ENCODE peak calls at places on chromosome 20, in four cellular contexts. H, Y, T and C are unnamed samples.

GRCh38 chr20:50190251-50191064 is at the start of gene CEBPB:
- DNase-seq in T (peak; percentile 91), Y (peak; percentile 88), H (peak; percentile 90), C (peak; percentile 83)

GRCh38 chr20:18224968-18225568 is 63.3 kb upstream of the ZNF133 start:
- DNase-seq in T (peak; percentile 41), Y (peak; percentile 64), H (no peak), C (no peak)

GRCh38 chr20:15440249-15440820 is 1102.9 kb upstream of the FLRT3 start:
- DNase-seq in T (no peak), H (no peak), Y (no peak), C (no peak)

GRCh38 chr20:49579195-49579594 is 11.3 kb upstream of the PTGIS start:
- DNase-seq in T (no peak), Y (no peak), H (no peak), C (no peak)

GRCh38 chr20:41314386-41314785 is 3.1 kb downstream of the ZHX3 start:
- DNase-seq in T (no peak), Y (no peak), H (no peak), C (no peak)

GRCh38 chr20:38143646-38144554 is 21.2 kb downstream of the TGM2 start:
- DNase-seq in H (no peak), T (peak; percentile 49), Y (peak; percentile 95), C (peak; percentile 52)

GRCh38 chr20:59673998-59674445 is 69.7 kb downstream of the PHACTR3 start:
- DNase-seq in Y (no peak), H (no peak), T (no peak), C (no peak)

GRCh38 chr20:33423141-33423834 is 20.3 kb downstream of the SNTA1 start:
- DNase-seq in T (peak; percentile 90), H (no peak), Y (peak; percentile 68), C (no peak)

GRCh38 chr20:57380081-57380750 is 11.0 kb upstream of the RBM38 start:
- DNase-seq in T (no peak), H (no peak), Y (no peak), C (no peak)

GRCh38 chr20:35768731-35769664 is 2.8 kb upstream of the PHF20 start:
- DNase-seq in H (peak; percentile 96), T (peak; percentile 72), Y (peak; percentile 98), C (peak; percentile 100)

GRCh38 chr20:41058007-41058673 is 29.5 kb downstream of the TOP1 start:
- DNase-seq in T (no peak), Y (peak; percentile 93), H (no peak), C (no peak)

GRCh38 chr20:12207875-12208274 is 290.2 kb downstream of the BTBD3 start:
- DNase-seq in H (no peak), T (peak; percentile 39), Y (peak; percentile 41), C (no peak)

GRCh38 chr20:41692479-41693135 is 74.4 kb upstream of the CHD6 start:
- DNase-seq in H (peak; percentile 73), T (peak; percentile 92), Y (peak; percentile 52), C (peak; percentile 29)

GRCh38 chr20:60266184-60266823 is 308.1 kb downstream of the CDH26 start:
- DNase-seq in Y (no peak), T (no peak), H (no peak), C (no peak)

GRCh38 chr20:62306440-62307187 is 3.8 kb downstream of the ADRM1 start:
- DNase-seq in Y (no peak), T (no peak), H (no peak), C (no peak)

GRCh38 chr20:60984666-60985065 is 267.4 kb upstream of the CDH4 start:
- DNase-seq in T (no peak), H (no peak), Y (no peak), C (no peak)

GRCh38 chr20:39775110-39775509 is 813.0 kb downstream of the DHX35 start:
- DNase-seq in Y (no peak), T (no peak), H (no peak), C (peak; percentile 26)

GRCh38 chr20:2874456-2874855 is 1.2 kb downstream of the PTPRA start:
- DNase-seq in Y (peak; percentile 39), T (no peak), H (no peak), C (no peak)

GRCh38 chr20:21208999-21209398 is 83.1 kb downstream of the KIZ start:
- DNase-seq in T (no peak), H (no peak), Y (no peak), C (no peak)

GRCh38 chr20:33554914-33555420 is 65.1 kb downstream of the CBFA2T2 start:
- DNase-seq in Y (peak; percentile 99), H (no peak), T (peak; percentile 75), C (no peak)

GRCh38 chr20:63640086-63640485 is 13.1 kb downstream of the STMN3 start:
- DNase-seq in Y (no peak), H (no peak), T (no peak), C (no peak)

GRCh38 chr20:5557123-5557522 is 193.1 kb upstream of the SHLD1 start:
- DNase-seq in T (peak; percentile 54), H (no peak), Y (peak; percentile 47), C (no peak)

GRCh38 chr20:33681728-33682353 is 4.3 kb downstream of the E2F1 start:
- DNase-seq in T (no peak), Y (no peak), H (no peak), C (no peak)

GRCh38 chr20:17803765-17804164 is 104.0 kb downstream of the BANF2 start:
- DNase-seq in T (no peak), Y (no peak), H (no peak), C (no peak)

GRCh38 chr20:43691928-43692524 is 25.1 kb downstream of the MYBL2 start:
- DNase-seq in Y (peak; percentile 18), T (peak; percentile 64), H (no peak), C (no peak)
- TF ChIP-seq CTCF in Y (peak; percentile 52), T (peak; percentile 75), H (no peak), C (no peak)

GRCh38 chr20:9884061-9884460 is 45.2 kb upstream of the PAK5 start:
- DNase-seq in H (no peak), Y (no peak), T (no peak), C (no peak)
- TF ChIP-seq CTCF in H (no peak), Y (no peak), T (no peak), C (no peak)

DNA sequence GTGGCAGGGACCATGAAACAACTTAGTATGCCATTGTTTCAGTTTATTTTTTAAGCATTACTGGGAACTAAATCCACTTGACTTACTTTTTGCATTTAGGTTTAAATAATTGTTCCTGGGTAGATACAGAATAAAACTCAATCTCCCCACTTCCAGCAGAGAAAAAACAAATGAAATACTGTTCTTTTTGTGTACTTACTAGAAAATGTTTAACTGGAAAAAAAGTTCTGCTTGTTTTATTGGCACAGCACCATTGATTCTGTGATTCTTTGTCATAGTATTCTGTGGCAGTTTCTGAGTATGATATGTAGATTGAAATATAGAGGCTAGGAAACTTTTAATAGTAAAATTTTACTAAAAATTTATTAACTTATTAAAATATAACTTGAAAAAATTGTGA is 10.2 kb downstream of the ASXL1 start:
- DNase-seq in T (no peak), Y (no peak), H (no peak), C (no peak)
- TF ChIP-seq CTCF in T (no peak), Y (no peak), H (no peak), C (no peak)

GRCh38 chr20:4449977-4450715 is 271.6 kb upstream of the PRND start:
- DNase-seq in T (peak; percentile 67), Y (peak; percentile 71), H (no peak), C (no peak)
- TF ChIP-seq CTCF in T (peak; percentile 37), Y (peak; percentile 34), H (no peak), C (no peak)

GRCh38 chr20:4014031-4014474 is 1.3 kb downstream of the RNF24 start:
- DNase-seq in H (no peak), Y (peak; percentile 85), T (peak; percentile 64), C (no peak)
- TF ChIP-seq CTCF in H (peak; percentile 34), Y (peak; percentile 79), T (peak; percentile 71), C (no peak)

DNA sequence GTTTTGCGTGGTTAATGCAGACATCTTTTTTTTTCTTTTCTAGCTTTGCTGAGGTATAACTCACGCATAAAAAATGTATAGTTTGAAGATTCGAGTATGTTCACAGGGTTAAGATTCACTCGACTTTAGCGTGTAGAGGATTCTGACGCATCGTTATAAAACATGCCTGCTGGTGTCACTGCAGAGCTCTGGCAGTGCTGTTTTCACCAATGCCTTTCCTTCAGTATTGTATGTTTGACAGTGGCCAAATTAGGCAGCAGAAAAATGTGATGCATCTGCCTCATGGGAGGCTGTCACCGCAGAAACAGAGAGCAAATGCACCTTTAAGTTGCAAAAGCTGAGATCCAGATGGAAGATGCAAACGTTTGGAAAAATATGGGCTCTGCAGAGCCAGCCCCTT is 18.0 kb upstream of the SIRPB2 start:
- DNase-seq in T (peak; percentile 6), Y (peak; percentile 37), H (no peak), C (no peak)
- TF ChIP-seq CTCF in T (peak; percentile 42), Y (peak; percentile 36), H (no peak), C (no peak)

DNA sequence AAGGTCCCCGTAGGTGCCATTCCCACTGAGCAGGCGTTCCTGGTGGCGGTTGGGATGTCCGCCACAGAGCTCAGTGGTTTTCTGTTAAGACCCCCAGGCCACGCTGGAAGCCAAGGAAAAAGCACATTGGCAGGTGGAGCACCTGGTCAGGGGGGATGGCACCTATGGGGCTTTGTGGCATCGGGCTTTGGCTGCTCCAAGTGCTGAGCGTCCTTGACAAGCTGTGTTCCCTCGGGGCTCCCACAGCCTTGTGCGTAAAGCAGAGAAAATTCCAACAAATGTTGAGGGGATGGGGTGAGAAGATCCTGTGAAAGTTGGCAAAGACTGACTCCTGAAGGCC is 135.4 kb downstream of the JPH2 start:
- DNase-seq in Y (no peak), H (no peak), T (no peak), C (no peak)
- TF ChIP-seq CTCF in Y (no peak), H (no peak), T (no peak), C (no peak)

GRCh38 chr20:19313342-19314069 is 101.1 kb downstream of the SLC24A3 start:
- DNase-seq in H (no peak), T (no peak), Y (no peak), C (no peak)
- TF ChIP-seq CTCF in H (no peak), T (no peak), Y (no peak), C (no peak)

GRCh38 chr20:13898012-13898612 is 92.3 kb downstream of the SEL1L2 start:
- DNase-seq in T (peak; percentile 23), Y (no peak), H (no peak), C (no peak)
- TF ChIP-seq CTCF in T (no peak), Y (no peak), H (no peak), C (no peak)